ENCODE peak calls at places on chromosome 3, in six cellular contexts. F is IMR-90, N is thoracic aorta, W is sigmoid colon, T is tibial artery, V is transverse colon. Z is an unnamed sample.
A peak's percentile ranks its signal among the peaks of the same experiment; 100 is the strongest.

GRCh38 chr3:31240466-31240865 is 292.3 kb upstream of the STT3B start:
- DNase-seq in W (no peak), F (no peak), T (no peak), V (no peak), N (no peak), Z (no peak)

GRCh38 chr3:71376499-71376898 is 207.0 kb downstream of the FOXP1 start:
- DNase-seq in F (no peak), V (no peak), N (no peak), W (no peak), T (no peak), Z (no peak)

GRCh38 chr3:110929811-110930210 is 141.8 kb upstream of the NECTIN3 start:
- DNase-seq in T (no peak), N (no peak), F (peak; percentile 47), W (no peak), V (no peak), Z (no peak)

GRCh38 chr3:171804618-171805389 is 5.5 kb downstream of the PLD1 start:
- DNase-seq in V (no peak), N (no peak), W (no peak), T (no peak), F (no peak), Z (no peak)

GRCh38 chr3:23314981-23315805 is 112.1 kb downstream of the UBE2E2 start:
- DNase-seq in N (no peak), W (no peak), V (no peak), T (no peak), F (peak; percentile 20), Z (no peak)

GRCh38 chr3:43028678-43029490 is 49.8 kb downstream of the GASK1A start:
- DNase-seq in V (no peak), N (no peak), F (no peak), W (no peak), T (no peak), Z (no peak)

GRCh38 chr3:45173776-45174175 is 27.6 kb upstream of the CDCP1 start:
- DNase-seq in F (no peak), N (no peak), V (no peak), W (no peak), T (no peak), Z (no peak)

GRCh38 chr3:189862385-189863023 is 231.3 kb downstream of the TP63 start:
- DNase-seq in F (peak; percentile 26), T (no peak), W (no peak), N (no peak), V (no peak), Z (no peak)

GRCh38 chr3:48226959-48227358 is 3.7 kb downstream of the CAMP start:
- DNase-seq in W (no peak), T (no peak), F (no peak), V (no peak), N (no peak), Z (peak; percentile 20)

GRCh38 chr3:23949784-23950183 is 4.7 kb downstream of the NR1D2 start:
- DNase-seq in T (no peak), V (peak; percentile 56), W (no peak), N (no peak), F (no peak), Z (peak; percentile 79)

GRCh38 chr3:126750760-126751129 is 46.7 kb downstream of the CHCHD6 start:
- DNase-seq in W (no peak), N (no peak), F (no peak), V (no peak), T (no peak), Z (no peak)

GRCh38 chr3:119206611-119207511 is 33.5 kb downstream of the UPK1B start:
- DNase-seq in N (no peak), V (no peak), T (no peak), W (no peak), F (no peak), Z (no peak)

GRCh38 chr3:143830063-143830462 is 18.2 kb downstream of the SLC9A9 start:
- DNase-seq in F (no peak), V (no peak), W (no peak), N (no peak), T (no peak), Z (no peak)

GRCh38 chr3:4757949-4758855 is 221.0 kb upstream of the BHLHE40 start:
- DNase-seq in N (no peak), W (no peak), V (no peak), T (no peak), F (no peak), Z (no peak)

GRCh38 chr3:152547153-152547552 is 278.4 kb downstream of the MBNL1 start:
- DNase-seq in F (no peak), V (no peak), N (no peak), W (no peak), T (no peak), Z (no peak)
- TF ChIP-seq CTCF in F (no peak), V (no peak), N (no peak), W (no peak), T (no peak), Z (no peak)

GRCh38 chr3:37992271-37993066 is 1.9 kb downstream of the VILL start:
- DNase-seq in N (no peak), V (peak; percentile 83), F (no peak), T (peak; percentile 51), W (peak; percentile 54), Z (no peak)

GRCh38 chr3:37993067-37993809 is 2.7 kb downstream of the VILL start:
- DNase-seq in F (no peak), W (peak; percentile 9), T (peak; percentile 11), V (no peak), N (no peak), Z (no peak)

GRCh38 chr3:37995652-37996641 is 5.4 kb downstream of the VILL start:
- DNase-seq in N (no peak), F (no peak), V (no peak), W (peak; percentile 58), T (no peak), Z (no peak)

GRCh38 chr3:37994639-37994972 is 4.0 kb downstream of the VILL start:
- DNase-seq in N (no peak), V (no peak), T (no peak), F (no peak), W (no peak), Z (no peak)

DNA sequence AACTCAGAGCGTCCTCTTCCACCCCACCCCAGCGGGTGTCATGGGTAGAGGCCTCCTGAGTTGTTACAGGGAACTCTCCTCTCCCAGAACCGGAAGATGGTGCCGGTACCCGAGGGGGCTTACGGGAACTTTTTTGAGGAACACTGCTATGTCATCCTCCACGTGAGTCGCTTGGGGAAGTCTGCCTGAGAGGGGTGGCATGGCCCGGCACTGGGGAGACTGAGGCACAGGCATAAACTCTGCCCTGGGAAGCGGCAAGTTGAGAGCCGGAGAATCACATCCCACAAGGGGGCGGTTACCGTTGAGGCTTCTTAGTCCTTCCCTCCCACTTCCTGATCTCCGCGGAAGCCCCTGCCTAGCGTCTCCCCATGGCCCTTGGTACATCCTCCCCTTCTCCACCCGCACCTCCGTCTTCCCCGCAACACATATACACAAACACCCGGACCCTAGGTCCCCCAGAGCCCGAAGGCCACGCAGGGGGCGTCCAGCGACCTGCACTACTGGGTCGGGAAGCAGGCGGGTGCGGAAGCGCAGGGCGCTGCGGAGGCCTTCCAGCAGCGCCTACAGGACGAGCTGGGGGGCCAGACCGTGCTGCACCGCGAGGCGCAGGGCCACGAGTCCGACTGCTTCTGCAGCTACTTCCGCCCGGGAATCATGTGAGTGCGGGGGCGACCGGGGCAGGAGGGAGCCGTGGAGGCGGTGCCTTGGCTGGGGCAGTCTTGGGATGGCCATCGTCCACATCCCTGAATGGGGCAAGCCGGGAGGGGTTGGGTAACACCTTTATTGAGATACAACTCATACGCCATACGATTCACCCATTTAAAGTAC is 3.4 kb downstream of the VILL start:
- DNase-seq in W (peak; percentile 93), V (peak; percentile 79), N (peak; percentile 65), F (peak; percentile 75), T (peak; percentile 92), Z (peak; percentile 90)
- TF ChIP-seq CTCF in W (no peak), V (no peak), N (no peak), F (no peak), T (no peak), Z (no peak)

DNA sequence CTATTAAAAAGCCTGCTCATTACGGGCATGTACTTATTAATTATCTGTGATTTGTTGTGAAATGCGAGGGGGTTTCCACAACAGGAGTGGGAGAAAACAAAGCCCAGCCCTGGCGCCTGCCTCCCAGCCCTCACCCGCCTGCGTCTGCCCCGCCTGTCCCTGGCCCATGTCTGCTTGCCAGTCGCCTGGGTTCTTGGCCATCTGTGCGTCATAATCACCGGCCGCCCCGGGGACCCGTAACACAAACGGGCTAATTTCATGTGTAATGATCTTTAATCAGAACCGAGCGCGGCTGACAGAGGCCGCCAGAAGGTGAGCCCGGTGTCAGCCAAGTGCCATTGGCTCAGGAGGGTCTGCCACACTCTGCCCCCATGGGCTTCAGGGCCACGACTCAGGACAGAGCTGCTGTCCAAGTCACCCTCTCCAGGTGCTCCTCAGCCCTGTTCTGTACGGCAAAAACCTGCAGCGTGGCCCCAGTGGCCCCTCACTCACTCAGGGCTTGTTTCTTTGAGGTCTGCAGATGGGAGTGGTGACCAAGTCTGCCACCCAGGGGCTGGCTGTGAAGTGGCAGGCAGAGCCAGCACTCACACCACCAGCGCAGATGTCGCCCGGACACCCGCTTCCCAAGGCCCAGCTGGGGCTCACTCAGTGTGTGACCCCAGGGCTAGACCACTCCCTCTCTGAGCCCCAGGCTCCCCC is 28.8 kb upstream of the TMEM115 start:
- DNase-seq in W (no peak), F (no peak), T (no peak), V (no peak), N (no peak), Z (peak; percentile 16)
- TF ChIP-seq CTCF in W (no peak), F (peak; percentile 22), T (no peak), V (peak; percentile 18), N (no peak), Z (peak; percentile 24)

GRCh38 chr3:62493116-62493801 is 119.9 kb upstream of the FEZF2 start:
- DNase-seq in N (no peak), T (no peak), V (no peak), F (no peak), W (no peak), Z (no peak)
- TF ChIP-seq CTCF in N (no peak), T (no peak), V (no peak), F (peak; percentile 17), W (no peak), Z (peak; percentile 16)

DNA sequence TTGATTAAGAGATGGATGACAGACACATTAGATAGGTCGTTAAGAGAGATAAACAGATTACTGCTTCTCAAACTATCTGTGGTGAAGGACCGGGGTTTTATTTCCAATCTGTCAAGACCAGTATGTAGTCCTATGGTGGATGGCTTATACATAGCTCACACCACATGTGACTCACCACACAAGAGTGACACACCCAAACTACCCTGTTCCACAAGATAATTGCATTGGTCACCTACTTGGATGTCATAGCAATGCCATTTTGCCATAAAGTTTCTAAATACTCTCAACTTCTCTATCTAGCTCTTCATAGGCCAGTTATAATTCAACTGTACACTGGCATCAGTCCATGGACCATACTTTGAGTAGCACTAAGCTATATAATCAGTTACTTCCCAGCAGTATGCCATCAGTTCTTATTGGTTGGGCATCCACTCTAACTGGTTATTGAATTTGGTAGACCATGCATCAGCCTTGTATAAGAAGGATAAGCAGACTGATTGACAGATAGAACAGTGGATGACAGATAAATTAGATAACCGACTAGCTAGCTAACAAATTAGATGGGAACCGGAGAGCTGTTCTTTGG is 11.6 kb downstream of the WWTR1 start:
- DNase-seq in F (peak; percentile 80), T (no peak), V (no peak), W (no peak), N (no peak), Z (no peak)
- TF ChIP-seq CTCF in F (no peak), T (no peak), V (no peak), W (no peak), N (no peak), Z (no peak)

GRCh38 chr3:169390741-169391300 is 272.7 kb downstream of the MECOM start:
- DNase-seq in N (no peak), F (no peak), V (no peak), T (no peak), W (no peak), Z (no peak)
- TF ChIP-seq CTCF in N (peak; percentile 36), F (no peak), V (no peak), T (no peak), W (no peak), Z (no peak)

GRCh38 chr3:142134799-142135325 is 14.5 kb downstream of the TFDP2 start:
- DNase-seq in F (no peak), T (no peak), N (no peak), V (no peak), W (no peak), Z (no peak)
- TF ChIP-seq CTCF in F (no peak), T (no peak), N (no peak), V (no peak), W (no peak), Z (no peak)

Z was measured in GM12865.